ENCODE peak calls at places on chromosomes 1 and 21, in nine cellular contexts. U is CD4-positive, CD25-positive, alpha-beta regulatory T cell; S is RWPE2; C is BE2C; I is esophagus squamous epithelium; N is tibial artery; Q is pancreas; Y is ovary; Z is testis. E is an unnamed sample. For H3K4me1, the result is how much of the 10 kb centered on the place peaks cover.

GRCh38 chr1:17184822-17185484 is 20.0 kb upstream of the PADI1 start:
- DNase-seq in Q (no peak), C (no peak), I (no peak), Y (no peak), N (no peak), U (no peak), S (peak), Z (peak), E (no peak)

GRCh38 chr1:158400901-158401300 is 1.6 kb upstream of the OR10T2 start:
- DNase-seq in I (no peak), U (no peak), N (no peak), Y (no peak), C (no peak), S (no peak), Z (no peak), Q (no peak), E (no peak)

GRCh38 chr1:204673909-204674701 is 11.4 kb downstream of the LRRN2 start:
- DNase-seq in N (peak), U (no peak), I (no peak), C (no peak), S (no peak), Y (no peak), Q (no peak), Z (no peak), E (no peak)

GRCh38 chr1:107570768-107571167 is 394.2 kb downstream of the VAV3 start:
- DNase-seq in I (no peak), S (no peak), Q (no peak), Y (no peak), U (no peak), N (no peak), C (no peak), Z (no peak), E (no peak)

GRCh38 chr1:53139911-53140310 is 2.5 kb downstream of the SLC1A7 start:
- DNase-seq in S (no peak), Y (no peak), Z (no peak), I (no peak), Q (no peak), N (no peak), U (no peak), C (no peak), E (no peak)

GRCh38 chr1:230016139-230016538 is 50.9 kb upstream of the GALNT2 start:
- DNase-seq in Z (no peak), S (no peak), U (no peak), I (no peak), Y (no peak), C (no peak), N (no peak), Q (no peak), E (no peak)

GRCh38 chr21:14414932-14415508 is 32.1 kb upstream of the HSPA13 start:
- DNase-seq in U (no peak), S (no peak), I (no peak), Q (no peak), C (no peak), N (no peak), Y (no peak), Z (no peak), E (no peak)

GRCh38 chr21:45379171-45379900 is 25.6 kb upstream of the COL18A1 start:
- DNase-seq in Q (peak), I (no peak), Y (peak), C (peak), U (no peak), Z (no peak), S (no peak), N (peak), E (no peak)

GRCh38 chr1:113904292-113904673 is 316 bp downstream of the AP4B1 start:
- DNase-seq in Y (no peak), N (no peak), Z (no peak), I (no peak), S (no peak), Q (no peak), U (no peak), C (no peak), E (no peak)

GRCh38 chr1:27646676-27647075 is 11.7 kb upstream of the FGR start:
- DNase-seq in Q (no peak), C (no peak), U (no peak), N (no peak), S (no peak), Z (no peak), I (no peak), Y (no peak), E (no peak)

GRCh38 chr1:212605441-212605976 is 3.1 kb upstream of the ATF3 start:
- DNase-seq in I (no peak), Z (no peak), S (no peak), Q (no peak), C (no peak), Y (no peak), N (no peak), U (no peak), E (peak)

GRCh38 chr1:4830756-4831155 is 176.3 kb downstream of the AJAP1 start:
- DNase-seq in I (no peak), Q (no peak), N (no peak), C (no peak), S (no peak), Z (no peak), U (no peak), Y (peak), E (no peak)

GRCh38 chr1:248704556-248704955 is 2.0 kb upstream of the OR14I1 start:
- DNase-seq in N (no peak), Z (no peak), U (no peak), Y (no peak), S (no peak), C (no peak), Q (no peak), I (no peak), E (no peak)

GRCh38 chr1:153649867-153650235 is 8.7 kb upstream of the SNAPIN start:
- DNase-seq in C (no peak), N (peak), Q (peak), S (no peak), I (no peak), U (no peak), Y (no peak), Z (no peak), E (peak)

GRCh38 chr1:45272943-45273342 is 53.8 kb upstream of the HPDL start:
- DNase-seq in U (no peak), C (no peak), Q (no peak), Y (no peak), I (no peak), S (no peak), Z (no peak), N (no peak), E (no peak)

GRCh38 chr1:52970149-52970548 is 43.1 kb downstream of the SCP2 start:
- DNase-seq in Z (no peak), I (no peak), Q (no peak), U (peak), S (no peak), N (no peak), C (no peak), Y (no peak), E (no peak)

GRCh38 chr1:87718241-87718950 is 389.7 kb downstream of the LMO4 start:
- DNase-seq in Q (no peak), I (no peak), Y (no peak), U (no peak), C (no peak), Z (no peak), N (no peak), S (no peak), E (no peak)

GRCh38 chr1:15947382-15948090 is 28.4 kb downstream of the ZBTB17 start:
- DNase-seq in U (no peak), S (no peak), Y (no peak), Q (no peak), C (no peak), Z (no peak), N (no peak), I (no peak), E (no peak)

GRCh38 chr1:165659581-165659895 is 28.5 kb downstream of the MGST3 start:
- DNase-seq in Q (no peak), N (no peak), U (no peak), Z (no peak), C (no peak), Y (no peak), I (no peak), S (no peak), E (no peak)

GRCh38 chr1:206442101-206442500 is 28.2 kb upstream of the IKBKE start:
- DNase-seq in Z (no peak), I (no peak), Q (no peak), C (no peak), S (no peak), N (no peak), Y (no peak), U (no peak), E (no peak)

GRCh38 chr1:211257831-211258225 is 1.3 kb upstream of the RCOR3 start:
- DNase-seq in S (no peak), I (no peak), N (no peak), Z (no peak), Y (no peak), U (no peak), Q (no peak), C (no peak), E (no peak)

GRCh38 chr1:228341814-228342626 is 64.6 kb downstream of the TRIM11 start:
- DNase-seq in Y (peak), N (peak), S (peak), C (peak), Q (no peak), I (no peak), U (no peak), Z (no peak), E (no peak)

GRCh38 chr1:17419626-17420328 is 19.7 kb downstream of the RCC2 start:
- DNase-seq in Q (no peak), S (no peak), Y (peak), U (peak), N (peak), I (no peak), C (peak), Z (peak), E (peak)

GRCh38 chr21:39451332-39452206 is at the start of gene SH3BGR:
- DNase-seq in N (peak), U (no peak), Z (peak), C (peak), I (no peak), S (no peak), Q (peak), Y (no peak), E (peak)

GRCh38 chr1:200224315-200224714 is 185.5 kb downstream of the ZNF281 start:
- DNase-seq in Z (no peak), N (no peak), Q (no peak), I (no peak), Y (no peak), U (no peak), S (no peak), C (no peak), E (no peak)

GRCh38 chr1:86741947-86742572 is 37.7 kb downstream of the SH3GLB1 start:
- DNase-seq in U (peak), C (peak), Y (no peak), Z (peak), I (no peak), N (no peak), Q (no peak), S (no peak), E (peak)

GRCh38 chr21:32806810-32807386 is 35.3 kb upstream of the PAXBP1 start:
- DNase-seq in U (no peak), S (no peak), C (no peak), Z (no peak), Q (no peak), Y (no peak), I (no peak), N (no peak), E (no peak)
- H3K4me1 ChIP-seq in U (under half), S (under half), C (under half), Z (under half), Q (under half), Y (under half), I (under half), N (under half), E (under half)

GRCh38 chr1:172756029-172756428 is 97.1 kb downstream of the FASLG start:
- DNase-seq in C (no peak), I (no peak), N (no peak), S (no peak), U (no peak), Q (no peak), Y (no peak), Z (no peak), E (no peak)

GRCh38 chr1:172751668-172752067 is 92.8 kb downstream of the FASLG start:
- DNase-seq in Y (no peak), C (no peak), N (no peak), I (no peak), Q (no peak), Z (no peak), S (no peak), U (no peak), E (no peak)

GRCh38 chr1:172754609-172755008 is 95.7 kb downstream of the FASLG start:
- DNase-seq in I (no peak), C (no peak), U (no peak), Q (no peak), S (no peak), Z (no peak), N (no peak), Y (no peak), E (no peak)

GRCh38 chr1:172755099-172755498 is 96.2 kb downstream of the FASLG start:
- DNase-seq in Z (no peak), U (no peak), Y (no peak), N (no peak), C (no peak), Q (no peak), S (no peak), I (no peak), E (no peak)

GRCh38 chr1:172753964-172754363 is 95.1 kb downstream of the FASLG start:
- DNase-seq in C (no peak), I (no peak), S (no peak), U (no peak), Y (no peak), Q (no peak), Z (no peak), N (no peak), E (no peak)
- H3K4me3 ChIP-seq in C (no peak), I (no peak), S (no peak), U (no peak), Y (no peak), Q (no peak), Z (no peak), N (no peak), E (no peak)

GRCh38 chr1:203643213-203644045 is 16.8 kb downstream of the ATP2B4 start:
- DNase-seq in Z (peak), U (no peak), Y (no peak), I (no peak), C (no peak), S (no peak), N (no peak), Q (no peak), E (no peak)

GRCh38 chr1:203644191-203644590 is 17.6 kb downstream of the ATP2B4 start:
- DNase-seq in U (no peak), Y (no peak), Q (no peak), I (no peak), C (no peak), N (no peak), S (no peak), Z (no peak), E (no peak)

GRCh38 chr1:203645996-203646395 is 19.4 kb downstream of the ATP2B4 start:
- DNase-seq in N (no peak), Y (no peak), C (no peak), I (no peak), Z (no peak), Q (no peak), S (no peak), U (no peak), E (no peak)

GRCh38 chr1:203648281-203648680 is 21.6 kb downstream of the ATP2B4 start:
- DNase-seq in N (no peak), Y (no peak), I (no peak), C (no peak), U (no peak), Q (no peak), S (no peak), Z (no peak), E (no peak)

GRCh38 chr1:203644661-203645510 is 18.3 kb downstream of the ATP2B4 start:
- DNase-seq in Z (no peak), I (no peak), N (no peak), S (no peak), Y (no peak), Q (no peak), C (no peak), U (no peak), E (no peak)
- H3K4me1 ChIP-seq in Z (under half), I (under half), N (under half), S (under half), Y (under half), Q (under half), C (under half), U (half or more), E (under half)

GRCh38 chr1:160258177-160258798 is 4.1 kb downstream of the DCAF8 start:
- DNase-seq in N (no peak), Q (no peak), Y (no peak), Z (no peak), I (no peak), C (no peak), U (no peak), S (no peak), E (no peak)

GRCh38 chr1:160260436-160261382 is 1.6 kb downstream of the DCAF8 start:
- DNase-seq in N (no peak), I (no peak), C (no peak), U (no peak), Z (peak), Q (no peak), S (no peak), Y (no peak), E (peak)

GRCh38 chr1:160264795-160265307 is 2.5 kb upstream of the DCAF8 start:
- DNase-seq in Y (no peak), U (no peak), I (no peak), C (no peak), Q (no peak), N (no peak), S (no peak), Z (no peak), E (no peak)

GRCh38 chr1:160261878-160262794 is at the start of gene DCAF8:
- DNase-seq in Q (peak), N (peak), S (peak), U (peak), I (peak), C (peak), Z (peak), Y (peak), E (peak)

DNA sequence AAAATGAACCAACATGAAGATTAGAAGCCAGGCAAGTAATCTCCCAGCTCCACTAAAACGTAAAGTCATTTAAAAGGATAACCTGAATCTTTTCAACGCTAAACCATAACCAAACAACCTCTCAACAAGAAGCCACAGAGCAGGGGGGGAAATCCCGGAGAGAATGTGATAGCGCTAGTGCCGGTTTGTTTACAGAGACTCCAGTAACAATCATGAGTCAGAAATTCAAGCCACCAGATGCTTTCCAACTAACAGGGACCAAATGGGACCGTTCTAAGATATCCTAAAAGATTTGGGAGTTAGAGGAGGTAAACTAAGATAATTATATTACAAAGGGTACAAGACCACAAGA is 847 bp downstream of the DCAF8 start:
- DNase-seq in N (no peak), Z (peak), Y (no peak), U (peak), C (no peak), S (no peak), Q (peak), I (no peak), E (peak)
- H3K4me3 ChIP-seq in N (peak), Z (peak), Y (peak), U (peak), C (peak), S (peak), Q (peak), I (peak), E (peak)

GRCh38 chr1:21289127-21289526 is 1.1 kb downstream of the ECE1 start:
- DNase-seq in S (no peak), C (no peak), U (no peak), Q (no peak), Z (no peak), I (no peak), N (peak), Y (no peak), E (no peak)
- H3K4me1 ChIP-seq in S (under half), C (under half), U (half or more), Q (under half), Z (half or more), I (under half), N (under half), Y (under half), E (under half)

DNA sequence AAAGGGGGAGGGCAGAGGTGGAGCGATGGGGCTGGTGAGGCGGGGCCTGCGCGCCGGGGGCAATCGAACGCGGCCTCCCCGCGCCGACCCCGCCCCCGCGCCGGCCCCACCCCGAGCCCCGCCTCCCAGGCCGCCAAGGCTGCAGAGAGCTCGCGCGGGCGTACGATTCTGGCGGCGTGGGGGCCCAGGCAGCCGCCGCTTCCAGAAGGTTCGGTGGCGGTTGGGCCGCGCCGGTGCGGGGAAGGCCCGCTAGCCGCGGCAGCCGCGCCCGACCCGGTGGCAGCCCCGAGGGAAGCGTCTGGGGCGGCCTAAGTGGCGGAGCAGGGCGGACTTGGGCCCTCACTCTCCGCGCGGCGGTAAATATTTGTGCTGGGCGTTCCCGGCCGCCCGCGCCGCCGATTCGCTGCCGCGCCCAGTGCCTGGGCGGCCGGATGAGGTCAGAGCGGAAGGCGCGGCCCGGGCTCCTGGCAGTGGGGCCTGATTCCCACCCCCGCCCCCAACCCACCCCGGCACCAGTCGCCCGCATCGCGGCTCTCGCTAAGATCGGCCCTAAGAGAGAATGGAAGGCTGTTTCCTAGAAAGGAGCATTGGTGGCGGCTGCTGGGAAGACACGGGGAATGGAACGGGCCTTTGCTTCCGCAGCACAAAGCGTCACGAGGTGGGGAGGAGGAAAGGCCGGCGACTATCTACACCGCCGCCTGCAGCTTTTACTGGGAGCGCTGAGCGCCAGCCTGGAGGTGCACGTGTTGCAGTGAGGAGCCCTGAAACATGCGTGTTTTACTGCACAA is at the start of gene ACOT7:
- DNase-seq in C (peak), Z (peak), S (peak), Q (peak), I (peak), N (peak), Y (peak), U (peak), E (peak)
- H3K4me3 ChIP-seq in C (peak), Z (peak), S (peak), Q (peak), I (peak), N (peak), Y (peak), U (peak), E (peak)

GRCh38 chr21:42190492-42190875 is 28.5 kb upstream of the ABCG1 start:
- DNase-seq in Z (no peak), Y (no peak), I (no peak), S (no peak), Q (no peak), N (no peak), U (no peak), C (no peak), E (no peak)

GRCh38 chr21:42191978-42192595 is 26.9 kb upstream of the ABCG1 start:
- DNase-seq in Q (no peak), U (no peak), S (no peak), C (no peak), N (no peak), Z (no peak), Y (no peak), I (no peak), E (peak)

GRCh38 chr21:42189860-42190491 is 29.0 kb upstream of the ABCG1 start:
- DNase-seq in N (no peak), U (no peak), S (no peak), Q (no peak), Z (no peak), C (no peak), I (no peak), Y (no peak), E (no peak)

GRCh38 chr21:42193131-42193671 is 25.7 kb upstream of the ABCG1 start:
- DNase-seq in N (no peak), Y (no peak), C (no peak), Q (no peak), U (no peak), S (no peak), Z (no peak), I (no peak), E (no peak)

GRCh38 chr21:42191064-42191463 is 27.9 kb upstream of the ABCG1 start:
- DNase-seq in S (no peak), U (no peak), Z (no peak), Q (no peak), I (no peak), N (no peak), Y (no peak), C (no peak), E (no peak)
- H3K4me1 ChIP-seq in S (under half), U (half or more), Z (under half), Q (under half), I (under half), N (under half), Y (under half), C (under half), E (under half)

E was measured in prostate gland.